ENCODE peak calls at places on chromosomes 2 and 18, in six cellular contexts. I is K562, N is HCT116, Y is H1, P is HepG2, B is GM12878. M is an unnamed sample. For H3K9me3, the result is how much of the 10 kb centered on the place peaks cover.

GRCh38 chr18:22026362-22026761 is 143.0 kb upstream of the GATA6 start:
- DNase-seq in P (no peak), N (no peak), Y (no peak), B (no peak), I (no peak), M (no peak)

GRCh38 chr2:70121627-70122372 is 34.5 kb downstream of the PCBP1 start:
- DNase-seq in I (peak), P (peak), B (no peak), N (no peak), Y (no peak), M (no peak)

GRCh38 chr2:8049111-8049720 is 632.6 kb upstream of the ID2 start:
- DNase-seq in B (no peak), Y (no peak), I (no peak), P (no peak), N (no peak), M (no peak)

GRCh38 chr2:207768891-207769596 is 662 bp downstream of the FZD5 start:
- DNase-seq in B (no peak), P (peak), I (peak), N (no peak), Y (no peak), M (no peak)

GRCh38 chr2:119433636-119434327 is 2.1 kb downstream of the TMEM37 start:
- DNase-seq in N (no peak), B (no peak), P (peak), I (no peak), Y (no peak), M (no peak)

GRCh38 chr2:156896294-156896693 is 361.2 kb upstream of the GALNT5 start:
- DNase-seq in N (no peak), Y (no peak), P (no peak), I (no peak), B (peak), M (no peak)

GRCh38 chr2:216316743-216317142 is 55.5 kb downstream of the MARCHF4 start:
- DNase-seq in Y (no peak), B (no peak), P (no peak), N (no peak), I (no peak), M (no peak)

GRCh38 chr2:46306320-46306719 is 9.1 kb downstream of the EPAS1 start:
- DNase-seq in B (no peak), P (peak), N (peak), I (no peak), Y (no peak), M (no peak)

GRCh38 chr2:85344356-85344954 is 9.9 kb downstream of the RETSAT start:
- DNase-seq in P (no peak), B (no peak), N (no peak), Y (no peak), I (no peak), M (no peak)

GRCh38 chr2:223918671-223919134 is 26.4 kb downstream of the WDFY1 start:
- DNase-seq in N (no peak), B (no peak), P (no peak), I (no peak), Y (no peak), M (no peak)

GRCh38 chr2:35989523-35989922 is 366.1 kb upstream of the CRIM1 start:
- DNase-seq in N (no peak), B (no peak), P (peak), I (no peak), Y (peak), M (peak)

GRCh38 chr18:2559249-2559648 is 12.1 kb downstream of the METTL4 start:
- DNase-seq in N (no peak), P (no peak), Y (no peak), I (no peak), B (no peak), M (no peak)

GRCh38 chr2:240170883-240171282 is 30.4 kb upstream of the OTOS start:
- DNase-seq in B (no peak), Y (no peak), I (no peak), N (no peak), P (no peak), M (no peak)

GRCh38 chr2:9178905-9179571 is 27.6 kb upstream of the ASAP2 start:
- DNase-seq in Y (no peak), B (peak), N (no peak), I (no peak), P (peak), M (no peak)

GRCh38 chr2:439540-440465 is 151.9 kb upstream of the ALKAL2 start:
- DNase-seq in B (no peak), P (no peak), Y (no peak), N (no peak), I (no peak), M (no peak)

GRCh38 chr2:84858123-84858522 is 22.8 kb downstream of the TRABD2A start:
- DNase-seq in N (no peak), B (no peak), Y (no peak), P (no peak), I (no peak), M (no peak)

GRCh38 chr18:48319796-48320638 is 89.2 kb downstream of the ZBTB7C start:
- DNase-seq in Y (no peak), N (no peak), B (no peak), P (no peak), I (no peak), M (no peak)

GRCh38 chr2:63054812-63055509 is 4.3 kb downstream of the OTX1 start:
- DNase-seq in P (no peak), B (no peak), Y (no peak), N (no peak), I (no peak), M (no peak)

GRCh38 chr2:226781471-226781870 is 18.1 kb downstream of the IRS1 start:
- DNase-seq in P (no peak), B (no peak), N (no peak), I (no peak), Y (no peak), M (no peak)

GRCh38 chr2:72083751-72084583 is 63.7 kb downstream of the CYP26B1 start:
- DNase-seq in P (no peak), B (no peak), N (no peak), Y (no peak), I (no peak), M (no peak)

GRCh38 chr18:9971313-9971920 is 57.6 kb downstream of the VAPA start:
- DNase-seq in P (peak), B (peak), Y (peak), N (peak), I (peak), M (peak)

DNA sequence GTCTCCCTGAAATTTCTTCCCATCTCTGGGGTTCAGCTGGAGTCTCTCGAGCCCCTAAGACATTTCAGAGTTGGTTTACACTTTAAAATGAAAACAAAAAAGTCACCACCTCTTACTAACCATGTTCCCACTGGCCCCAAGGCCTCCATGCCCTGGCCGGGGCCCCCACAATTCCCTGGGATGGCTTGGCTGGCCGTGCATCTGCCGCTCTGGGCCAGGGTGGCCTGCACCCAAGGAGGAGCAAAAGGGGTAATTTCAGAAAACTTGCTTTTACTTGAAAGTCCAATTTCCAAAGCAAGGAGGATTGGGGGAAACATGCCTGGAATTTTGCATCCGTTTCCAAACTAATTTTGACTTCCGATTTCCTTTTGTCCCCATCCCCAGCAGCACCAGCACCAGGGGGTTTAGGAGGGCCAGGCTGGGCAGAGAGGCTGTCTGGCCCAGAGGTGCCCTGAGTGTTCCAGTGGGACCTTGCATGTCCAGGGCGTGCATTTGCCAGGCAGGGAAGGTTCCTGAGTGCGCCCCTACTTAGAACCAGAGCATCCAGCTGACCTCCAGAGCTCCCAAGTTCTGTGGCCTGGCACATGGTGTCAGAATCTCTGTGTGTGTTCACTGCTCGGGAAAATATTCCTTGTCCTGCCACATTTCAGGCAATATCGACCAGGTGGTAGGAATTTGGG is 5.3 kb downstream of the SIX3 start:
- DNase-seq in N (no peak), Y (no peak), P (no peak), B (no peak), I (no peak), M (no peak)
- H3K9ac ChIP-seq in N (no peak), Y (no peak), P (no peak), B (no peak), I (no peak), M (no peak)

GRCh38 chr18:78125497-78125896 is 854.1 kb upstream of the SALL3 start:
- DNase-seq in I (no peak), N (no peak), B (no peak), P (no peak), Y (no peak), M (no peak)

GRCh38 chr18:78127041-78127440 is 852.6 kb upstream of the SALL3 start:
- DNase-seq in B (no peak), I (no peak), P (no peak), N (no peak), Y (no peak), M (no peak)

GRCh38 chr18:78126106-78126505 is 853.5 kb upstream of the SALL3 start:
- DNase-seq in P (no peak), N (no peak), I (no peak), B (no peak), Y (no peak), M (no peak)

GRCh38 chr18:78123926-78124797 is 855.5 kb upstream of the SALL3 start:
- DNase-seq in P (no peak), I (no peak), N (no peak), B (no peak), Y (no peak), M (no peak)

GRCh38 chr18:78123144-78123909 is 856.3 kb upstream of the SALL3 start:
- DNase-seq in P (no peak), N (no peak), I (no peak), B (no peak), Y (no peak), M (no peak)
- H3K9me3 ChIP-seq in P (under half), N (under half), I (under half), B (under half), Y (under half), M (under half)

GRCh38 chr2:234096164-234096563 is 45.7 kb downstream of the SPP2 start:
- DNase-seq in I (no peak), N (no peak), P (no peak), B (no peak), Y (no peak), M (no peak)

GRCh38 chr2:234102112-234102511 is 51.6 kb downstream of the SPP2 start:
- DNase-seq in Y (no peak), P (peak), I (no peak), N (peak), B (no peak), M (no peak)

GRCh38 chr2:234098675-234099195 is 48.2 kb downstream of the SPP2 start:
- DNase-seq in N (no peak), P (no peak), B (no peak), Y (no peak), I (no peak), M (no peak)

GRCh38 chr2:234099266-234099665 is 48.8 kb downstream of the SPP2 start:
- DNase-seq in N (no peak), I (no peak), B (no peak), Y (no peak), P (no peak), M (no peak)

DNA sequence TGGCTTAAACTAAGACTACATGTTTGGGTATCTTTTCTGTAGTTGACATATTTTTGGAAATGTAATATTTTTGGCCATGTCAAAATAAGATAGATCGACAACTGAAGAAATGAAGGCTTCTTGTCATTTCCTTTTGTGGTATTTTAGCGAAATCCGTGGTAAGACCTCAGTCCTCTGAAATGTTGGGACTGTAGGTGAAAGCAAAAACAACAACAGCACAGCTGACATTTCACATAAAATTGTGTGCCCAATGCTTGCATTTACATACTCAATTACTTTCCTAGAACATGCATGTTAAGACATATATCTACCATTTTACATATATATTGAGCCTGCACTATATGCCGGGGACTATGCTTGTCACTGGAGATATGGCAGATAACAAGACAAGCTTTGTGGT is 50.2 kb downstream of the SPP2 start:
- DNase-seq in P (no peak), I (no peak), Y (no peak), N (no peak), B (no peak), M (no peak)
- TF ChIP-seq ZNF274 in P (no peak), I (no peak), Y (no peak), N (no peak), B (no peak), M (no peak)

GRCh38 chr18:985301-985700 is 80.6 kb downstream of the ADCYAP1 start:
- DNase-seq in Y (no peak), B (no peak), I (no peak), P (no peak), N (no peak), M (no peak)
- H3K9ac ChIP-seq in Y (no peak), B (no peak), I (no peak), P (no peak), N (no peak), M (no peak)

DNA sequence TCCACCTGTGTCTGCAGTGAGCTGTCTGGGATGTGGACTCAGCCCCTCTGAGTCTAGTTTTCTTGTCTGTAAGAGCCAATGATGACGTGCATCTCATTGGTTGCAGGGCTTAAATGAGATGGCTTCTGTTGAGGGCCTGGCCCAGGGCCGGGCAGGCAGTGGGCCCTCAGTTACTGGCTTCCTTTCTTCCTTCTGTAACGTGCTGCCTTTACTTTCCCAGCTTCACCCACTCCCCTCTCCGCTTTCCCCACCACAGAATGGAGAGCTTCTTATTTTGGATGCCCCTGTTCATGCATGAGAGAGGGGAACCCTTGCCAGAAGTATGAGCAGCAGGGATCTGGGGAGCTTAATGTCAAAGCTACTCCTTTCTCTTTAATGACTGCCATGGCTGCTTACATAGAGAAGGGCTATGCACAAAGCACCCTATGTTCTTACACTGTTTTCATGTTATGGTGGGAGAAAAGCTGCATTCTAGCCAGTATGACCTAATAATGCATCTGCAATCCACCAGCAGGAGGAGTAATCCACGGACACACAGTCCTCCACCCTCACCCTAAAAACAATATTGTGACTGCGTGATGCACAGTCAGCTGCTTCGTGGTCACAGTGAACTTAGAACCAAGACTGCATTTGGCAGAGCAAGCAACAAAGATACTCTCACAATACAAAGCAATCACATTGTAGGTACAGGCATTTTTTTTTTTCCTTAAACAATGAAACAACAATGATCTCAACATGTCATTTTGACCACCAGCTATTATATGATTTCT is 37.2 kb downstream of the CREG2 start:
- DNase-seq in B (no peak), P (peak), I (peak), Y (no peak), N (no peak), M (no peak)
- H3K9me3 ChIP-seq in B (under half), P (under half), I (under half), Y (under half), N (under half), M (under half)

GRCh38 chr2:160741815-160742214 is 248.2 kb upstream of the RBMS1 start:
- DNase-seq in P (no peak), N (no peak), B (no peak), I (no peak), Y (no peak), M (no peak)
- TF ChIP-seq ZNF274 in P (no peak), N (no peak), B (no peak), I (no peak), Y (no peak), M (no peak)

GRCh38 chr2:174486614-174487535 is at the start of gene GPR155:
- DNase-seq in I (peak), Y (peak), N (peak), P (peak), B (peak), M (peak)

GRCh38 chr2:174484573-174484972 is 2.3 kb downstream of the GPR155 start:
- DNase-seq in N (no peak), I (no peak), P (no peak), Y (no peak), B (no peak), M (no peak)

GRCh38 chr2:174482854-174483253 is 4.0 kb downstream of the GPR155 start:
- DNase-seq in Y (no peak), I (no peak), N (no peak), B (no peak), P (no peak), M (no peak)

GRCh38 chr2:174487536-174488162 is 820 bp upstream of the GPR155 start:
- DNase-seq in I (no peak), B (no peak), N (no peak), Y (no peak), P (no peak), M (no peak)

DNA sequence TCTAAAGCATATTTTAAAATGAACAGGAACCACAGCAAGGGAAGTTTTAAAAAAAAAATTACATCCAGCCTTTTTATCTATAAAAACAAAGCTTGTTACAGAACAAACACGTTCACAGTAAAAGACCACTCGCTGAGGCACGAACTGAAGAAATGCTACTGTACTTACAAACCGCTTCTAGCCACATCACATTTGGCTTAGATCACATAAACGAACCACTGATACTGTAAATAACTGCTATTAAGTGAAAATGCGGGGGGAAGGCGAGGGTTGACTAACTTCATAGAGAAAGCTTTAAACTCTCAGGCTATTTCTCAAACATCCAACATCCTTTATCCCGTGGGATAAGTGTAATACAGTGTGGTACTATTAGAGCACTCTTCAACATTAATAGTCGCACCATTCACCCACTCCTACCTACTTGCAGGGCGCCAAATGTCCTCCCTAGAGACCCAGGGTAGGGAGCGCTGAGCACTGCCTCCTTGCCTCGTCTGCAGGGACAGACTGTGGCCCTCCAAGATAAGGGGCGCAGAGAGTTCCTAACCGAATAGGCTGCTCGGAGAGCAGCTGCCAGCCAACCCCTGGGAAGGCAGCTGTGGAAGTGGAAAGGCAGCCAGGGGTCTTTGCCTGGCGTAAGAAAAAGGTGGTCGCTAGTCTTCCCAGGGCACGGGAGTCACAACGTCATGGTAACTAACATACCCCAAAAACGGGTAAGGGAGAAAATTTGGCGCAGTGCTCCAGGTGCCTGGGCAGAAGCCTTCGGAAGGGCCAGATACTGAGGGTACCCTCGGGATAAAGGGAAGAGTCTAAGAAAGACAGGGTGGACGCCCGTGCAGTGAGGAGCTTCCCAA is 841 bp downstream of the GPR155 start:
- DNase-seq in Y (no peak), I (peak), N (no peak), P (no peak), B (no peak), M (no peak)
- H3K9ac ChIP-seq in Y (no peak), I (peak), N (peak), P (peak), B (peak), M (peak)